ENCODE peak calls at places on chromosomes 1 and 21, in ten cellular contexts. J is cardiac muscle cell; R is NCI-H1436 treated with DMSO at 0.1 percent for 48 hours; W is stomach; U is Ammon's horn; O is SJSA1; S is activated CD4-positive, alpha-beta T cell treated with anti-CD3 and anti-CD28 coated beads, Interleukin-2, amount 10 ng/mL, durations not matched to agents 7 days and 5 days; B is AG09309; H is LHCN-M2; M is chondrocyte. V is an unnamed sample.
A peak's percentile ranks its signal among the peaks of the same experiment; 100 is the strongest.

GRCh38 chr21:16644690-16645089 is 868.2 kb upstream of the CXADR start:
- DNase-seq in J (no peak), R (no peak), W (no peak), U (no peak), O (no peak), S (no peak), B (peak; percentile 7), H (peak; percentile 8), M (no peak), V (no peak)

GRCh38 chr21:41712730-41713129 is 54.1 kb downstream of the RIPK4 start:
- DNase-seq in J (no peak), R (no peak), W (no peak), U (no peak), O (no peak), S (no peak), B (no peak), H (no peak), M (no peak), V (no peak)

GRCh38 chr21:28568692-28569091 is 424.0 kb downstream of the LTN1 start:
- DNase-seq in J (no peak), R (no peak), W (no peak), U (no peak), O (no peak), S (no peak), B (no peak), H (no peak), M (no peak), V (no peak)

GRCh38 chr1:22315315-22316078 is 136.2 kb upstream of the ZBTB40 start:
- DNase-seq in J (no peak), R (no peak), W (no peak), U (no peak), O (peak; percentile 34), S (no peak), B (no peak), H (no peak), M (no peak), V (no peak)

GRCh38 chr1:158506369-158506987 is 34.5 kb downstream of the OR10R2 start:
- DNase-seq in J (peak; percentile 55), R (no peak), W (no peak), U (no peak), O (no peak), S (peak; percentile 38), B (no peak), H (peak; percentile 3), M (no peak), V (no peak)

GRCh38 chr1:161946071-161946987 is 77.3 kb downstream of the OLFML2B start:
- DNase-seq in J (no peak), R (no peak), W (no peak), U (no peak), O (no peak), S (no peak), B (peak; percentile 68), H (peak; percentile 81), M (no peak), V (no peak)

GRCh38 chr1:151108331-151108730 is 37.8 kb downstream of the GABPB2 start:
- DNase-seq in J (no peak), R (no peak), W (no peak), U (no peak), O (no peak), S (no peak), B (no peak), H (peak; percentile 8), M (peak; percentile 42), V (no peak)

GRCh38 chr1:156811171-156811570 is 5.5 kb downstream of the SH2D2A start:
- DNase-seq in J (no peak), R (no peak), W (no peak), U (no peak), O (no peak), S (no peak), B (no peak), H (no peak), M (no peak), V (no peak)